ENCODE peak calls at places on chromosomes 7 and 10, in four cellular contexts. P is HepG2, X is HCT116, T is K562. S is an unnamed sample.

GRCh38 chr7:25351761-25352160 is 123.5 kb upstream of the NPVF start:
- DNase-seq in P (no peak), X (no peak), T (no peak), S (no peak)

GRCh38 chr7:138338361-138338760 is 121.7 kb upstream of the TRIM24 start:
- DNase-seq in P (no peak), X (no peak), T (no peak), S (peak; percentile 13)

GRCh38 chr10:86673216-86673826 is 5.0 kb downstream of the LDB3 start:
- DNase-seq in P (no peak), X (no peak), T (no peak), S (peak; percentile 61)

GRCh38 chr7:79806161-79806734 is 328.4 kb upstream of the GNAI1 start:
- DNase-seq in P (peak; percentile 6), X (peak; percentile 19), T (no peak), S (no peak)

GRCh38 chr10:89102710-89103109 is 104.4 kb downstream of the CH25H start:
- DNase-seq in P (no peak), X (no peak), T (no peak), S (no peak)

GRCh38 chr10:69090687-69091450 is 3.0 kb downstream of the SRGN start:
- DNase-seq in P (no peak), X (no peak), T (peak; percentile 36), S (no peak)

GRCh38 chr10:86654411-86655172 is at the start of gene OPN4:
- DNase-seq in P (no peak), X (no peak), T (peak; percentile 31), S (peak; percentile 26)

GRCh38 chr10:9305018-9305655 is 1250.6 kb downstream of the GATA3 start:
- DNase-seq in P (peak; percentile 9), X (peak; percentile 3), T (peak; percentile 14), S (no peak)

GRCh38 chr10:78664929-78665525 is 403.7 kb upstream of the ZMIZ1 start:
- DNase-seq in P (no peak), X (peak; percentile 48), T (peak; percentile 52), S (no peak)

GRCh38 chr7:99000904-99001442 is 122.6 kb downstream of the TRRAP start:
- DNase-seq in P (no peak), X (no peak), T (no peak), S (no peak)

GRCh38 chr7:44750424-44750823 is 1.8 kb downstream of the ZMIZ2 start:
- DNase-seq in P (no peak), X (no peak), T (no peak), S (no peak)

GRCh38 chr7:102466097-102466496 is 1.3 kb downstream of the LRWD1 start:
- DNase-seq in P (no peak), X (no peak), T (no peak), S (no peak)

GRCh38 chr7:137667633-137668387 is 179.0 kb downstream of the DGKI start:
- DNase-seq in P (no peak), X (no peak), T (no peak), S (no peak)

DNA sequence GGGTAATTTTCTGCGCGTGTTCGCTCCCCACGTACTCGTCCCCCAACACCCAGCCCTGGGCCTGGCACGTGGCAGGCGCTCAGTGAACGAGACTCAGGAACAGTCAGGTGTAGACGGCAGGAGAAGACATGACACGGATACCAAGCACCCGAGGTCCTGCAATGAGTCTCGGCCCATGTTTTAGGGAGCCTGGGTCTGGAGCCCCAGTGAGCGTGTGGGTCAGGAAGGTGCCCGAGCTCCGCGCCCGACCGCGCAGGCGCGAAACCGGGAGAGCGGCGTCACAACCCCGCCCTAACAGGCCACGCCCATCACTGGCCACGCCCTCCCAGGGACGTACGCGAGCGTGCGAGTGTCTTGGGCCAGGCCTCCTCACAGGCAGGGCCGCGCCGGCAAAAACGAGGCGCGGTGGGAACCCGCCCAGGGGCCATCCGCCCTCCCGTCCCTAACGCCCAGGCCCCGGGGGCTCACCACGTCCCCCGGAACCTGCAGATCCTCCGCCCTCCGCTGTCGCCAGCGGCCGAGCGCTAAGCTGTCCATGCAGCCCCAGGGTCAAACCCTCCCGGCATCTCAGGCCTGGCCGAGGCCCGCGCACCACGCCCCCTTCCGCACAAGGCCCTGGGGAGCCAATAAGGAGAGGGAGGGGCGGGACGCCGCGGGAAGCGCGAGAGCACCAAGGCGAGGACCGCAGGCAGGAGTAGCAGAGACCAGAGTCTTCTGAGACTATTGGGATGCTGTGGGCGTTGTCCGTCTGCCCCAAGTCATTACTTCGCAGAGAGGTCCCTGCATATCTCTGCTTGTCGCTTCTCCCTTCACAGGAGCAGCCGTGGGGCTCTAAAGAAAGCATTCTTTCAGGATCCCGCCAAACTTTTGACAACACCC is at the start of gene C10orf143:
- DNase-seq in P (peak; percentile 92), X (peak; percentile 79), T (peak; percentile 93), S (peak; percentile 97)
- TF ChIP-seq ELF1 in P (no peak), X (no peak), T (no peak), S (no peak)

DNA sequence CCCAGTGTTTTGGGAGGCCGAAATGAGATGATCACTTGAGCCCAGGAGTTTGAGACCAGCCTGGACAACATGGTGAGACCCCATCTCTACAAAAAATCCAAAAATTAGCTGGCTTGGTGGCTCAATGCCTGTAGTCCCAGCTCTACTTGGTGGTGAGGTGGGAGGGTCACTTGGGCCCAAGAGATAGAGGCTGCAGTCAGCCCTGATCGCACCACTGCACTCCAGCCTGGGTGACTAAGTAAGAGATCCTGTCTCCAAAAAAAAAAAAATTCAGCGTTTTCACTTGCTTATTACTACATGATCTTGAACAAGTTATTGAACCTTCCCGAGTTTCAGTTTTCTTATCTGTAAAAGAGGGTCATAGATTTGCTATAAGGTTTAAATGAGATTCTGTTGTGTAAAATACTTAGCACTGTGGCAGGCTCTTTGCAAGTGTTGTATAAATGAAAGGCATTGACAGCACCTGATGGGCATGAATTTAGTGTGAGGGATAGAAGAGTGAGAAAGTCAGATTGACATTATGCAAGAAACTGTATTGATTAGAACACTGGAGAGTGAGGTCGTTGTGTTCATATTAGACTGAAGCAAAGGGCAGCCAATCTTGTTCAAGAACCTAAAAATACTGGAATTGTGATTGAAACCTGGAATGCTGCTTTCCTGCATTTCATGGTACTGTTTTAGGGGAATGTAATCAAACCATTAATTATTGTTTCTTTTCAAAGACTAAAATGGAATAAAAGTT is 136.8 kb downstream of the LCOR start:
- DNase-seq in P (no peak), X (no peak), T (peak; percentile 14), S (no peak)
- TF ChIP-seq ELF1 in P (no peak), X (no peak), T (no peak), S (no peak)

DNA sequence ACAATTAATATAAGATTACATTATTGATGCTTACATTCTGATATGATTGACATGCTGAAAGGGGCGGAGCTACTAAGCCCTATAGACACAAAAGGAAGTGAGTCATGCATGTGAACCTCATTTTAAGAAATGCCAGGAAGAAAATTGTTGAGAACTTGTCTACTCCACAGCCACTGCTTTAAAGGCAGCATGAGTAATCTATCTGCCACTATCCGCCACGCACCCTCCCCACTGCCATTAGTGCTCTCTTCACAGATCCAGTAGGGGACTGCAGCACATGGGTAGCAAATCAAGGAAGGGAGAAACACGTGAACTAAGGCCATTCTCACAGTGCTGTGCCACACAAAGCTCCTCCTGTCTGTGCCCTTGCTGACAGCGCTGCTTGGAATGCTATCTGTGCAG is 524.8 kb downstream of the GRM8 start:
- DNase-seq in P (no peak), X (no peak), T (peak; percentile 23), S (no peak)
- TF ChIP-seq ELF1 in P (no peak), X (no peak), T (no peak), S (no peak)

GRCh38 chr10:122348951-122349361 is 25.6 kb upstream of the PLEKHA1 start:
- DNase-seq in P (peak; percentile 44), X (no peak), T (no peak), S (no peak)
- TF ChIP-seq ELF1 in P (no peak), X (no peak), T (no peak), S (no peak)

GRCh38 chr7:53350241-53350640 is 314.8 kb downstream of the POM121L12 start:
- DNase-seq in P (no peak), X (no peak), T (peak; percentile 17), S (peak; percentile 38)
- TF ChIP-seq ELF1 in P (no peak), X (no peak), T (no peak), S (no peak)

GRCh38 chr10:60479305-60480020 is 89.8 kb upstream of the ANK3 start:
- DNase-seq in P (no peak), X (no peak), T (no peak), S (no peak)
- TF ChIP-seq ELF1 in P (no peak), X (no peak), T (no peak), S (no peak)

DNA sequence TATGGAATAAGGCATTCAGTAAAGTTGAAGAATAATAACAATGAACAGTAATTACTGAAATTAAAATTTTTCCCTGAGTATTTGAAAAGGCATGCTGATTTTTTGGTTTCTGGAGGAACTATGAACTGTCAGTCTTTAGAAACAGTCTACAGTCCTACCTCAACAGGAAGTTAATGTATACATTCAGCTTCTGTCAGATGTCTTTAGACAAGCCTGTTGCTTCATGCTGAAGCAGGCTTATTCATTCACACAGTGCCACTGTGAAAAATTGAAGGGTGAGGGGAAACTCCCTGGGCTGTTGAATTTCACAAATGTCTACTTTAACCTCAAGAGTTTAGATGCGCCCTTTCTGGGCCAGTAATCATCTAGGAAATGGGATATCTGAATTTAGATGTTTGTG is 3.5 kb downstream of the NRF1 start:
- DNase-seq in P (peak; percentile 68), X (no peak), T (no peak), S (no peak)
- TF ChIP-seq ELF1 in P (no peak), X (no peak), T (no peak), S (no peak)

DNA sequence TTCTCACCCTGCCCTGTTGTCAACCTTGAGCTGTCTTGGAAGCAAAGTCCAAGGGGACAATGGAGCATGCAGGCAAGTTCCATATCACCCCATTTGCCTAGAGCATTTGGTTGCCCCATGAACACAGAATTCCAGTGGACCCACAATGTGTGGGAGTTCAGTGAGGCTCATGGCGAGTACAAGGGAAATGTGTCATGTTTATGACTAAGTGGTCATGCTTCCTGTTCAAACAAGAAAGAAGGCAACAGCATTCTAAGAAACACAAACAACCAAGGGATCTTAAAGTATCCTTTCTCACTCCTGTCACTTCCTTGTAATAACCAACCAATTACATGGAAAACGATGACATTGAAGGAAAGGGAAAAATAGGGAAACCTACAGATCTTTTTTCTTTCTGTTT is 513.0 kb downstream of the INHBA start:
- DNase-seq in P (no peak), X (peak; percentile 33), T (no peak), S (no peak)
- TF ChIP-seq ELF1 in P (no peak), X (no peak), T (no peak), S (no peak)

GRCh38 chr10:111758593-111758992 is 425.0 kb downstream of the GPAM start:
- DNase-seq in P (no peak), X (no peak), T (no peak), S (no peak)
- TF ChIP-seq ELF1 in P (no peak), X (no peak), T (no peak), S (no peak)

GRCh38 chr10:51010977-51011376 is 63.3 kb upstream of the PRKG1 start:
- DNase-seq in P (peak; percentile 27), X (peak; percentile 31), T (peak; percentile 62), S (peak; percentile 42)
- TF ChIP-seq ELF1 in P (no peak), X (no peak), T (no peak), S (no peak)

S was measured in SK-N-SH.